ENCODE peak calls at places on chromosomes 12 and 14, in four cellular contexts. D, O, W and Q are unnamed samples.

GRCh38 chr12:96375841-96376249 is 24.4 kb downstream of the CDK17 start:
- DNase-seq in D (no peak), O (no peak), W (no peak), Q (peak; percentile 36)

GRCh38 chr12:122449317-122449716 is 26.8 kb upstream of the CLIP1 start:
- DNase-seq in D (no peak), O (peak; percentile 62), W (peak; percentile 99), Q (peak; percentile 83)

GRCh38 chr12:124938606-124939427 is 24.4 kb upstream of the UBC start:
- DNase-seq in D (peak; percentile 86), O (peak; percentile 91), W (peak; percentile 68), Q (peak; percentile 92)

GRCh38 chr14:50342211-50343080 is 30.3 kb downstream of the DMAC2L start:
- DNase-seq in D (peak; percentile 88), O (peak; percentile 75), W (peak; percentile 86), Q (peak; percentile 64)

GRCh38 chr14:65847065-65847847 is 434.7 kb downstream of the FUT8 start:
- DNase-seq in D (no peak), O (no peak), W (no peak), Q (no peak)

GRCh38 chr12:92469837-92470236 is 233.0 kb upstream of the PLEKHG7 start:
- DNase-seq in D (no peak), O (peak; percentile 38), W (peak; percentile 47), Q (peak; percentile 50)

GRCh38 chr14:96409701-96410100 is 17.8 kb downstream of the AK7 start:
- DNase-seq in D (no peak), O (peak; percentile 44), W (peak; percentile 73), Q (peak; percentile 15)

GRCh38 chr14:91369628-91370445 is 47.8 kb downstream of the CCDC88C start:
- DNase-seq in D (no peak), O (no peak), W (peak; percentile 10), Q (no peak)

GRCh38 chr12:21814814-21815213 is 40.3 kb upstream of the KCNJ8 start:
- DNase-seq in D (no peak), O (no peak), W (no peak), Q (no peak)

GRCh38 chr12:100926669-100927248 is 132.2 kb downstream of the ANO4 start:
- DNase-seq in D (no peak), O (peak; percentile 33), W (peak; percentile 32), Q (peak; percentile 45)

GRCh38 chr12:79927772-79928474 is 7.0 kb downstream of the PPP1R12A start:
- DNase-seq in D (no peak), O (no peak), W (no peak), Q (peak; percentile 12)

GRCh38 chr14:20787025-20787424 is 6.0 kb downstream of the RNASE6 start:
- DNase-seq in D (no peak), O (no peak), W (no peak), Q (no peak)

GRCh38 chr14:20781805-20782204 is 737 bp downstream of the RNASE6 start:
- DNase-seq in D (no peak), O (no peak), W (no peak), Q (no peak)

DNA sequence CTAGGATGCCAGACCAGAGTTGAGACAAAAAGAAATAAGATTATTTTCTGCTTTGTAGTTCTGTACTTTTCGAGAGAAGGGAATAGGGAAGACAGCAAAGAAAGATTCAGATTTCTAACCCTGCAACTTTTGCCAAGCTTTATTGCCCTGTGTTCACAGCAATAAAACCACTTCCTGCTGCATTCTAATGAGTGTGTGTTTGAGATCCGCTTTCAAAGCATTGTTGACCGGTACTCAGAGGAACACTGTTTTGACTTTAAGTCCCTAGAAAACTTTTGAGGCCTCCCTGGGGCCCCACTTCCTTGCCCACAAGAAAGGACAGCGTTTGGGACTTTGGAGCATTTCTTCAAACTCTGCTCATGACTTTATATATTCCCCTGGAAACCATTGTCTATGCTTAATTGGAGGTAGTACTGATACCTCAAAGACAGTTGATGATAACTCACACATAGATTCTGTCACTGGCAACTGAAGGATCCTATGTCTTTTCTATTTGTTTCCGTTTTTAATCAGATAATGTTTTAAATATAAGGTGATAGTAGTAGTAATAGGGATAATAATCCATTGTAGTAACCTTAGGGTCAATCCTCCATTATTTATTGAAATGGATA is 1.3 kb downstream of the RNASE6 start:
- DNase-seq in D (no peak), O (no peak), W (peak; percentile 31), Q (no peak)
- H3K4me3 ChIP-seq in D (no peak overlapping the region), O (no peak overlapping the region), W (no peak overlapping the region), Q (no peak overlapping the region)

DNA sequence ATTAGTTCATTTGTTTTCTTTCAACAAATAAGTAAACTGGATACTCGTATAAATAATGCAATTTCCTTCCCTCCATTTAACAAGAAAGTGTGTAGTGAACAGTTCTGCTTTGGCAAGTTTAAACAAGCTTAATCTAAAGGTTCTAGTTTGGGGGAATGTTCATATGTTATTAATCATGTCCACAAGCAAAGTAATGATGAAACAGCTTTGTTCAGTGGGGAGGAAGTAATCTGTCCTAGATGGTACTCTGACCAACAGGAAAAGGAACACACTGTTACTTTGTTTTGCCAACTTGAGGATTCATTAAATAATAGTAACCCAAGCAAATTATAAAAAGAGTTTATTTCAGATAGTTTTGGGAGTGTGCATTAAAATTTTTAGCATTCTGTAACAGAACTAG is 61.3 kb downstream of the RAB35 start:
- DNase-seq in D (no peak), O (no peak), W (peak; percentile 26), Q (peak; percentile 14)
- TF ChIP-seq CTCF in D (no peak), O (no peak), W (no peak), Q (no peak)

DNA sequence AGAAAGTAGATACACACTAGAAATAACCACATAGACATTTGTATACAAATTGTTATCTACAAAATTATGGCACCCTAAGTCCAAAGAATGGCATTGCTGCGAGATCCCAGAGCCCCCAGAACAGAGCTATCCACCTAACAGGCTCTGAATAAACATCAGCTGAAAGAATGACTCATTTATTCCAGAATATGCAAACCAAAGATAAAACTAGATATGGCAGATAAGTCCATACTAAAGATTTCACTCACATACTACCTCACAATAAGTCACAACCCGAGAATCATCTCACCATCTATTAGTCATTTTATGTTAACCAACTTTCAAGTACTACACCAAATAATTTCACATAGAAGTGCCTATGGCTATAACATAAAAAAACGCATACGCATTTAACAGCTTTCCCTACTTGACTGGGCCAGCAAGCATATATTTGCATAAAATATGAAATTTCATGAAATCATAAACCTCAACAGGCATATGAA is 5.6 kb downstream of the CNIH1 start:
- DNase-seq in D (no peak), O (peak; percentile 50), W (peak; percentile 96), Q (peak; percentile 94)
- H3K4me3 ChIP-seq in D (no peak overlapping the region), O (no peak overlapping the region), W (peak overlapping the region; percentile 41), Q (peak overlapping the region; percentile 34)

GRCh38 chr12:5507536-5507935 is 75.6 kb downstream of the NTF3 start:
- DNase-seq in D (no peak), O (no peak), W (no peak), Q (no peak)

GRCh38 chr12:5505751-5506150 is 73.8 kb downstream of the NTF3 start:
- DNase-seq in D (no peak), O (no peak), W (no peak), Q (no peak)

GRCh38 chr12:5506295-5506694 is 74.4 kb downstream of the NTF3 start:
- DNase-seq in D (peak; percentile 52), O (no peak), W (no peak), Q (no peak)

GRCh38 chr12:5507944-5508343 is 76.0 kb downstream of the NTF3 start:
- DNase-seq in D (peak; percentile 53), O (no peak), W (no peak), Q (no peak)

GRCh38 chr12:5506821-5507231 is 74.9 kb downstream of the NTF3 start:
- DNase-seq in D (no peak), O (no peak), W (no peak), Q (no peak)
- TF ChIP-seq CTCF in D (no peak), O (no peak), W (no peak), Q (no peak)

DNA sequence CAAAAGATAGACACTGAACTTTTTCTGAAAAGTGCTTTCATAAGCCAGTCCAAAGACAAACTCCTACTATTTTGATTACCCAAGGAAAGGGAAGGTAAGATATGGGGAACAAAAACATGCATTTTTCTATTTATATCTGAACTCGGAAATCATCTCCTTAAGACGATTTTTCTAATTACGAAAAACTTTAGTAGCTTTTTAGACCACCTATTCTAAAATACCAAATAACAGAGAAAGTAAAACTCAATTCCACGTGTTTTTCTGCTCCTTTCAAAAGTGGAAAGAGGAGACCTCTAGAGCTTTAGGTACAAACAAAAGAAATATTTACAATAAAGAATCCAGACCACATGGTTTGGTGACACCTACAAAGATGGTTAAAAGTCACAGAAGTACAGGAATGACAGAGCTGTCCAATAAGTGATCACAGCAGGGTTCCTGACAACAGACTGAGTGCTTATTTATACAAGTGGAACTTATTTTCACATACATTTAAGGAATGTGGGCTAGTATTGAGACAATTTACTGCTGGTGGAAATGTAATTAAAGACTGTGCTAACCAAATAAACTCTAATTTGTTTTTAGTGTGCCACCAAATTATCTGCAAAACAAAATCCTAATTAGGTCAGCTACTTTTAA is 2.5 kb downstream of the LRIG3 start:
- DNase-seq in D (no peak), O (peak; percentile 53), W (peak; percentile 22), Q (no peak)
- H3K4me3 ChIP-seq in D (peak overlapping the region; percentile 90), O (peak overlapping the region; percentile 77), W (peak overlapping the region; percentile 97), Q (peak overlapping the region; percentile 94)

GRCh38 chr12:108237272-108237671 is 101.8 kb downstream of the CMKLR1 start:
- DNase-seq in D (no peak), O (no peak), W (peak; percentile 53), Q (no peak)
- TF ChIP-seq CTCF in D (no peak), O (peak; percentile 9), W (peak; percentile 83), Q (no peak)

DNA sequence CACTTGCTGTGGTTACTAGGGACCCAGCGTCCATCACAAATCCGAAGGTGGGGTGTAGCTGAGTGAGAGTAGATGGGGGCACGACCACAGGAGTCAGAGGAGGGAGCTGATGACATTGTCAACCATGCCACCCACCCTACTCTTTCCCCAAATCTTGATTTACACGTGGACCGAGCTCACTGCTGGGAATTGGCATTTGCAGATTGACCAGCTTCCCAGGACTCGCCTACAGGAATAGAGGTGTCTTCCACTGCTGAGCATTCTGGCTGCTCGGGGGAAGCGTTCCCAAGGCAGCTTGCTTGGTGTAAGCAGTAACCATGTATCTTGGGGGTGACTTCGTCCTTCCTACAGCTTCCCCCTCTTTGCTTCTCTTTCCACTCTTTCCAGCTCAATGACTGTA is 353 bp upstream of the PTPRR start:
- DNase-seq in D (no peak), O (no peak), W (no peak), Q (no peak)
- H3K4me3 ChIP-seq in D (no peak overlapping the region), O (no peak overlapping the region), W (no peak overlapping the region), Q (no peak overlapping the region)

GRCh38 chr14:44910826-44911225 is 50.9 kb downstream of the KLHL28 start:
- DNase-seq in D (no peak), O (no peak), W (no peak), Q (no peak)
- TF ChIP-seq CTCF in D (no peak), O (no peak), W (no peak), Q (no peak)

DNA sequence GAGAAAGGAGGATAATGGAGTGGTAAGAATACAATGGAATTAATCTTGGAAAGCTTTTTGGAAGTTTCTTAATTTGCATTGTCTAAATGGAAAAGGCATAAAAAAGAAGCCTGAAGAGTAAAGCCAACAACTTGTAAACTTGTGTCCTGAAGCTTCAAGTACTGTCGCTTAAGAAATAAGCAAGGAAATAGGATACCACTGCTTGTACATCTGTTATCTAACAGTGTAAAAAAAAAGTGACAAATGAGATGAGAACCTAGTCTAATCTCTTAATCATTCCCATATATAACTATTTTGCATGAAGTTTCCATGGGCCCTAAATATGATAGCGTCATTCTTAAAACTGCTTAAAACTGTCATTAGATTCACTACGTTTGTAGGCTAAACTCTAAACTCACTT is 134.0 kb upstream of the DYRK2 start:
- DNase-seq in D (no peak), O (no peak), W (no peak), Q (no peak)
- H3K4me3 ChIP-seq in D (no peak overlapping the region), O (no peak overlapping the region), W (no peak overlapping the region), Q (no peak overlapping the region)